ENCODE peak calls at places on chromosome 20, in four cellular contexts. C is astrocyte; O is endodermal cell; K is CD8-positive, alpha-beta T cell. T is an unnamed sample.
A peak's percentile ranks its signal among the peaks of the same experiment; 100 is the strongest.

GRCh38 chr20:16530201-16530681 is 43.0 kb downstream of the KIF16B start:
- DNase-seq in O (peak; percentile 86), K (no peak), C (peak; percentile 38), T (no peak)

GRCh38 chr20:42603655-42604054 is 586.1 kb downstream of the PTPRT start:
- DNase-seq in C (no peak), O (peak; percentile 10), K (no peak), T (no peak)

GRCh38 chr20:48577557-48577956 is 250.2 kb downstream of the PREX1 start:
- DNase-seq in C (no peak), K (no peak), O (no peak), T (no peak)

GRCh38 chr20:23639490-23639958 is 1.8 kb upstream of the CST3 start:
- DNase-seq in O (no peak), K (no peak), C (no peak), T (no peak)

GRCh38 chr20:39751557-39752137 is 789.5 kb downstream of the DHX35 start:
- DNase-seq in O (no peak), K (no peak), C (no peak), T (no peak)

GRCh38 chr20:50029697-50030428 is 47.1 kb downstream of the SNAI1 start:
- DNase-seq in C (peak; percentile 97), K (no peak), O (peak; percentile 46), T (peak; percentile 92)

GRCh38 chr20:4811661-4812181 is 90.0 kb downstream of the PRND start:
- DNase-seq in C (no peak), K (peak; percentile 66), O (no peak), T (peak; percentile 84)

GRCh38 chr20:47489448-47489872 is 12.2 kb upstream of the NCOA3 start:
- DNase-seq in C (no peak), K (no peak), O (no peak), T (peak; percentile 66)

GRCh38 chr20:38326309-38326708 is 20.0 kb upstream of the LBP start:
- DNase-seq in K (no peak), O (no peak), C (no peak), T (no peak)

GRCh38 chr20:50516935-50517816 is 7.0 kb downstream of the PTPN1 start:
- DNase-seq in C (no peak), O (no peak), K (no peak), T (no peak)

GRCh38 chr20:58271596-58272460 is 37.7 kb upstream of the RAB22A start:
- DNase-seq in K (no peak), C (no peak), O (no peak), T (no peak)

GRCh38 chr20:32050851-32051556 is 1.0 kb upstream of the HCK start:
- DNase-seq in C (no peak), O (peak; percentile 73), K (no peak), T (peak; percentile 49)

GRCh38 chr20:46004813-46005505 is 3.7 kb upstream of the MMP9 start:
- DNase-seq in K (peak; percentile 10), C (no peak), O (peak; percentile 74), T (no peak)

GRCh38 chr20:47774081-47774777 is 11.1 kb downstream of the SULF2 start:
- DNase-seq in O (no peak), K (no peak), C (no peak), T (no peak)

GRCh38 chr20:32792316-32792715 is 27.4 kb upstream of the MAPRE1 start:
- DNase-seq in C (peak; percentile 60), O (no peak), K (no peak), T (no peak)

GRCh38 chr20:17825251-17825691 is 125.5 kb downstream of the BANF2 start:
- DNase-seq in C (no peak), O (no peak), K (no peak), T (peak; percentile 54)

GRCh38 chr20:33561981-33562601 is 72.2 kb downstream of the CBFA2T2 start:
- DNase-seq in K (no peak), C (peak; percentile 90), O (peak; percentile 63), T (peak; percentile 72)

GRCh38 chr20:41027872-41028358 is 707 bp upstream of the TOP1 start:
- DNase-seq in C (no peak), K (no peak), O (no peak), T (no peak)

GRCh38 chr20:1567392-1568165 is 10.1 kb upstream of the SIRPD start:
- DNase-seq in K (no peak), C (peak; percentile 60), O (peak; percentile 72), T (no peak)

GRCh38 chr20:41135187-41135887 is 2.0 kb upstream of the PLCG1 start:
- DNase-seq in C (no peak), K (peak; percentile 56), O (peak; percentile 90), T (no peak)

GRCh38 chr20:49646528-49646927 is 67.2 kb downstream of the B4GALT5 start:
- DNase-seq in K (no peak), C (no peak), O (no peak), T (no peak)

GRCh38 chr20:43584448-43585138 is 6.1 kb upstream of the IFT52 start:
- DNase-seq in C (peak; percentile 82), O (no peak), K (no peak), T (no peak)

GRCh38 chr20:30892704-30893345 is 364.6 kb upstream of the DEFB115 start:
- DNase-seq in C (no peak), K (no peak), O (no peak), T (no peak)

GRCh38 chr20:34553366-34553867 is 5.1 kb upstream of the MAP1LC3A start:
- DNase-seq in O (no peak), C (no peak), K (no peak), T (no peak)

GRCh38 chr20:17748279-17748678 is 48.5 kb downstream of the BANF2 start:
- DNase-seq in K (no peak), O (no peak), C (no peak), T (no peak)

GRCh38 chr20:3701061-3701998 is 11.1 kb downstream of the SIGLEC1 start:
- DNase-seq in K (no peak), O (no peak), C (no peak), T (no peak)

GRCh38 chr20:57274846-57275245 is 8.4 kb upstream of the BMP7 start:
- DNase-seq in C (no peak), K (no peak), O (no peak), T (no peak)

GRCh38 chr20:39795401-39796272 is 833.5 kb downstream of the DHX35 start:
- DNase-seq in C (peak; percentile 59), O (no peak), K (no peak), T (no peak)

GRCh38 chr20:3820901-3821727 is 767 bp downstream of the AP5S1 start:
- DNase-seq in C (no peak), O (no peak), K (no peak), T (no peak)

GRCh38 chr20:14937021-14937420 is 599.6 kb upstream of the FLRT3 start:
- DNase-seq in C (no peak), O (no peak), K (no peak), T (no peak)

GRCh38 chr20:64082821-64083379 is 1.3 kb downstream of the LKAAEAR1 start:
- DNase-seq in C (no peak), O (no peak), K (no peak), T (no peak)
- H3K4me3 ChIP-seq in C (no peak overlapping the region), O (peak overlapping the region; percentile 40), K (peak overlapping the region; percentile 45), T (peak overlapping the region; percentile 46)

GRCh38 chr20:62449951-62450815 is 22.8 kb upstream of the RBBP8NL start:
- DNase-seq in C (no peak), K (no peak), O (no peak), T (no peak)
- TF ChIP-seq CTCF in C (no peak), K (no peak), O (peak; percentile 11), T (no peak)

GRCh38 chr20:60057866-60058807 is 99.9 kb downstream of the CDH26 start:
- DNase-seq in C (peak; percentile 65), O (peak; percentile 94), K (peak; percentile 22), T (peak; percentile 36)

GRCh38 chr20:60060006-60060557 is 101.9 kb downstream of the CDH26 start:
- DNase-seq in K (no peak), C (no peak), O (peak; percentile 22), T (no peak)

GRCh38 chr20:60060593-60060992 is 102.4 kb downstream of the CDH26 start:
- DNase-seq in O (peak; percentile 24), C (no peak), K (no peak), T (no peak)

GRCh38 chr20:60057123-60057865 is 99.1 kb downstream of the CDH26 start:
- DNase-seq in O (peak; percentile 93), C (peak; percentile 22), K (peak; percentile 53), T (peak; percentile 53)

GRCh38 chr20:60058869-60059268 is 100.6 kb downstream of the CDH26 start:
- DNase-seq in K (no peak), O (no peak), C (no peak), T (no peak)
- H3K4me1 ChIP-seq in K (peaks cover 54% of the 10 kb centered on the region), O (no peaks in the 10 kb centered on the region), C (peaks cover 15% of the 10 kb centered on the region), T (peaks cover 20% of the 10 kb centered on the region)

GRCh38 chr20:36543187-36544133 is 2.1 kb downstream of the MYL9 start:
- DNase-seq in O (peak; percentile 40), K (no peak), C (peak; percentile 64), T (peak; percentile 95)

GRCh38 chr20:36546111-36546736 is 4.9 kb downstream of the MYL9 start:
- DNase-seq in K (no peak), O (no peak), C (no peak), T (peak; percentile 68)

GRCh38 chr20:36542516-36543186 is 1.3 kb downstream of the MYL9 start:
- DNase-seq in C (no peak), K (no peak), O (no peak), T (no peak)

GRCh38 chr20:36542019-36542488 is 735 bp downstream of the MYL9 start:
- DNase-seq in K (no peak), C (no peak), O (peak; percentile 91), T (peak; percentile 63)

GRCh38 chr20:36544134-36545018 is 3.1 kb downstream of the MYL9 start:
- DNase-seq in K (no peak), C (peak; percentile 73), O (peak; percentile 52), T (peak; percentile 88)
- H3K4me3 ChIP-seq in K (no peak overlapping the region), C (peak overlapping the region; percentile 86), O (peak overlapping the region; percentile 89), T (peak overlapping the region; percentile 99)